ENCODE peak calls at places on chromosomes 13 and 19, in nine cellular contexts. F is RWPE1; G is AG09319; I is activated naive CD4-positive, alpha-beta T cell treated with anti-CD3 and anti-CD28 coated beads, Interleukin-2, amount 10 ng/mL, durations not matched to agents 7 days and 5 days; H is RKO; A is activated CD4-positive, alpha-beta T cell treated with anti-CD3 and anti-CD28 coated beads for 24 hours; X is OCI-LY7; R is SW480; D is heart right ventricle. T is an unnamed sample.

GRCh38 chr19:7516281-7516862 is 469 bp downstream of the ZNF358 start:
- DNase-seq in F (no peak), G (no peak), I (no peak), H (no peak), A (no peak), X (no peak), R (no peak), D (no peak), T (no peak)

GRCh38 chr13:112835344-112835743 is 133.7 kb upstream of the MCF2L start:
- DNase-seq in F (no peak), G (no peak), I (no peak), H (no peak), A (no peak), X (no peak), R (no peak), D (no peak), T (no peak)

GRCh38 chr13:37791699-37792098 is 77.9 kb downstream of the TRPC4 start:
- DNase-seq in F (no peak), G (no peak), I (no peak), H (peak; percentile 8), A (no peak), X (no peak), R (no peak), D (no peak), T (no peak)

GRCh38 chr13:79988573-79988972 is 352.4 kb downstream of the SPRY2 start:
- DNase-seq in F (no peak), G (no peak), I (no peak), H (no peak), A (no peak), X (no peak), R (no peak), D (no peak), T (no peak)

GRCh38 chr13:45092668-45093067 is 27.6 kb upstream of the GTF2F2 start:
- DNase-seq in F (no peak), G (peak; percentile 22), I (no peak), H (no peak), A (no peak), X (no peak), R (peak; percentile 65), D (no peak), T (no peak)

GRCh38 chr19:16702123-16702522 is 17.5 kb upstream of the NWD1 start:
- DNase-seq in F (peak; percentile 84), G (peak; percentile 36), I (no peak), H (peak; percentile 11), A (no peak), X (no peak), R (peak; percentile 34), D (peak; percentile 23), T (no peak)

GRCh38 chr19:2479556-2480194 is 3.7 kb downstream of the GADD45B start:
- DNase-seq in F (no peak), G (no peak), I (no peak), H (no peak), A (no peak), X (peak; percentile 61), R (no peak), D (no peak), T (no peak)

GRCh38 chr13:21673592-21674270 is 2.9 kb downstream of the FGF9 start:
- DNase-seq in F (peak; percentile 45), G (no peak), I (peak; percentile 46), H (peak; percentile 30), A (no peak), X (peak; percentile 79), R (peak; percentile 68), D (peak; percentile 40), T (no peak)

GRCh38 chr19:11375143-11375948 is 880 bp downstream of the SWSAP1 start:
- DNase-seq in F (no peak), G (no peak), I (peak; percentile 90), H (peak; percentile 63), A (no peak), X (peak; percentile 92), R (no peak), D (peak; percentile 53), T (no peak)